ENCODE peak calls at places on chromosomes 4 and X, in ten cellular contexts. G is naive thymus-derived CD8-positive, alpha-beta T cell; I is RWPE1; L is fibroblast of the aortic adventitia; C is Right ventricle myocardium inferior; P is AG08395; O is tibial nerve; N is astrocyte; S is heart left ventricle; Q is ascending aorta. V is an unnamed sample.

GRCh38 chr4:118398226-118399090 is 45.7 kb upstream of the PRSS12 start:
- DNase-seq in G (no peak), N (no peak), S (no peak), Q (no peak), O (no peak), L (no peak), C (no peak), P (no peak), I (no peak), V (no peak)

GRCh38 chr4:73615613-73616012 is 4.6 kb downstream of the RASSF6 start:
- DNase-seq in Q (no peak), P (no peak), L (no peak), C (no peak), O (no peak), G (no peak), I (no peak), N (no peak), S (no peak), V (peak; percentile 88)

GRCh38 chrX:41333744-41333993 is 293 bp upstream of the DDX3X start:
- DNase-seq in N (peak; percentile 80), L (peak; percentile 96), Q (no peak), S (no peak), P (peak; percentile 82), C (peak; percentile 70), G (no peak), O (peak; percentile 28), I (peak; percentile 65), V (no peak)

GRCh38 chrX:107448625-107449468 is 605 bp upstream of the FRMPD3 start:
- DNase-seq in P (no peak), L (no peak), I (no peak), N (no peak), S (no peak), Q (no peak), O (no peak), C (no peak), G (no peak), V (peak; percentile 75)

GRCh38 chr4:38078590-38079381 is 118.6 kb downstream of the PTTG2 start:
- DNase-seq in O (no peak), C (no peak), G (no peak), I (peak; percentile 50), Q (no peak), P (peak; percentile 40), L (peak; percentile 89), S (no peak), N (peak; percentile 81), V (no peak)

GRCh38 chrX:67693928-67694327 is 150.1 kb downstream of the AR start:
- DNase-seq in L (peak; percentile 36), G (no peak), O (no peak), I (no peak), Q (no peak), C (no peak), N (peak; percentile 40), S (no peak), P (peak; percentile 5), V (no peak)

GRCh38 chr4:80017125-80017854 is 55.7 kb downstream of the ANTXR2 start:
- DNase-seq in P (peak; percentile 78), G (no peak), S (no peak), O (no peak), N (peak; percentile 95), L (peak; percentile 83), C (no peak), I (peak; percentile 20), Q (no peak), V (peak; percentile 76)

GRCh38 chr4:14532436-14532835 is 469.8 kb upstream of the CPEB2 start:
- DNase-seq in O (no peak), S (no peak), I (no peak), G (no peak), P (no peak), L (no peak), Q (no peak), C (no peak), N (no peak), V (no peak)

GRCh38 chr4:4216668-4217067 is 10.1 kb downstream of the OTOP1 start:
- DNase-seq in L (no peak), N (peak; percentile 41), Q (no peak), S (no peak), P (peak; percentile 10), G (no peak), I (peak; percentile 6), O (no peak), C (no peak), V (peak; percentile 80)

GRCh38 chrX:53294024-53294648 is 12.8 kb upstream of the IQSEC2 start:
- DNase-seq in N (no peak), L (peak; percentile 11), Q (no peak), P (peak; percentile 40), C (no peak), S (no peak), O (no peak), G (no peak), I (no peak), V (no peak)

GRCh38 chr4:88623097-88623496 is 30.8 kb downstream of the HERC3 start:
- DNase-seq in O (no peak), N (peak; percentile 89), L (peak; percentile 76), S (no peak), Q (no peak), I (peak; percentile 85), P (peak; percentile 90), C (no peak), G (no peak), V (no peak)